ENCODE peak calls at places on chromosome 22, in five cellular contexts. P, K, Q, B and X are unnamed samples.

GRCh38 chr22:18987765-18988164 is 51.7 kb upstream of the PRODH start:
- DNase-seq in B (no peak), K (no peak), P (no peak), Q (no peak), X (no peak)

GRCh38 chr22:47150426-47150825 is 388.0 kb downstream of the TBC1D22A start:
- DNase-seq in K (no peak), Q (no peak), P (no peak), B (no peak), X (no peak)

GRCh38 chr22:50506611-50507420 is 686 bp downstream of the LMF2 start:
- DNase-seq in B (no peak), K (no peak), P (no peak), Q (no peak), X (no peak)

GRCh38 chr22:38872831-38873248 is 824 bp upstream of the CBX6 start:
- DNase-seq in P (no peak), B (no peak), K (peak), Q (no peak), X (no peak)

GRCh38 chr22:44366372-44367310 is 53.9 kb upstream of the SHISAL1 start:
- DNase-seq in K (no peak), Q (no peak), B (no peak), P (no peak), X (no peak)

GRCh38 chr22:29072193-29072978 is 449 bp upstream of the KREMEN1 start:
- DNase-seq in B (peak), K (peak), Q (no peak), P (peak), X (no peak)

GRCh38 chr22:23325183-23325582 is 144.9 kb downstream of the BCR start:
- DNase-seq in P (no peak), B (no peak), Q (no peak), K (no peak), X (no peak)

GRCh38 chr22:26502688-26503561 is 9.3 kb downstream of the TFIP11 start:
- DNase-seq in K (no peak), P (no peak), B (peak), Q (no peak), X (no peak)

GRCh38 chr22:46136539-46137217 is 13.6 kb upstream of the PPARA start:
- DNase-seq in B (no peak), Q (no peak), P (no peak), K (no peak), X (no peak)

GRCh38 chr22:37739000-37739399 is 42.2 kb downstream of the TRIOBP start:
- DNase-seq in Q (no peak), K (no peak), P (no peak), B (peak), X (no peak)

GRCh38 chr22:46029574-46030200 is 52.7 kb upstream of the WNT7B start:
- DNase-seq in Q (no peak), P (no peak), B (no peak), K (no peak), X (no peak)

GRCh38 chr22:16594026-16594425 is 1.4 kb upstream of the CCT8L2 start:
- DNase-seq in B (no peak), K (no peak), Q (no peak), P (no peak), X (no peak)

GRCh38 chr22:30822216-30823014 is 127.7 kb downstream of the OSBP2 start:
- DNase-seq in Q (no peak), P (no peak), B (no peak), K (no peak), X (no peak)

GRCh38 chr22:49052023-49052538 is 775.6 kb downstream of the BRD1 start:
- DNase-seq in K (no peak), Q (no peak), B (no peak), P (no peak), X (no peak)

GRCh38 chr22:26322179-26322905 is 106.7 kb upstream of the ASPHD2 start:
- DNase-seq in B (no peak), P (peak), Q (peak), K (no peak), X (no peak)

GRCh38 chr22:45895436-45896152 is 81.4 kb downstream of the WNT7B start:
- DNase-seq in Q (no peak), B (no peak), K (no peak), P (no peak), X (no peak)

GRCh38 chr22:31235076-31235475 is 23.0 kb downstream of the LIMK2 start:
- DNase-seq in B (peak), P (no peak), Q (no peak), K (no peak), X (no peak)

GRCh38 chr22:47409501-47410275 is 647.2 kb downstream of the TBC1D22A start:
- DNase-seq in P (no peak), K (no peak), B (no peak), Q (no peak), X (no peak)

GRCh38 chr22:29310863-29311339 is 4.5 kb downstream of the GAS2L1 start:
- DNase-seq in B (peak), P (peak), K (no peak), Q (peak), X (peak)

GRCh38 chr22:18109410-18110193 is 1.0 kb upstream of the TUBA8 start:
- DNase-seq in K (no peak), B (no peak), P (no peak), Q (no peak), X (no peak)

GRCh38 chr22:37462983-37463382 is 23.2 kb downstream of the MFNG start:
- DNase-seq in B (peak), Q (no peak), P (no peak), K (peak), X (no peak)

GRCh38 chr22:27650572-27650971 is 151.0 kb downstream of the MN1 start:
- DNase-seq in P (no peak), K (no peak), B (no peak), Q (no peak), X (no peak)

GRCh38 chr22:39450258-39450955 is 6.4 kb upstream of the MGAT3 start:
- DNase-seq in B (no peak), Q (no peak), P (no peak), K (no peak), X (no peak)